ENCODE peak calls at places on chromosome 2, in seven cellular contexts. M is keratinocyte, D is adrenal gland, A is Daoy, W is fibroblast of the conjunctiva, K is germinal center, B is HEK293T. S is an unnamed sample.

GRCh38 chr2:66665124-66665984 is 230.4 kb downstream of the MEIS1 start:
- DNase-seq in M (no peak), D (no peak), A (no peak), W (no peak), K (no peak), B (no peak), S (no peak)

GRCh38 chr2:170820647-170821630 is 4.3 kb downstream of the GAD1 start:
- DNase-seq in M (no peak), D (no peak), A (no peak), W (no peak), K (peak), B (no peak), S (no peak)

GRCh38 chr2:60884795-60885194 is 3.4 kb downstream of the REL start:
- DNase-seq in M (no peak), D (no peak), A (peak), W (no peak), K (no peak), B (no peak), S (no peak)

GRCh38 chr2:170818294-170819104 is 1.8 kb downstream of the GAD1 start:
- DNase-seq in M (no peak), D (no peak), A (peak), W (no peak), K (no peak), B (no peak), S (no peak)

GRCh38 chr2:127516031-127516430 is 10.3 kb downstream of the IWS1 start:
- DNase-seq in M (no peak), D (peak), A (peak), W (peak), K (no peak), B (no peak), S (no peak)

GRCh38 chr2:148614332-148615049 is 30.1 kb upstream of the EPC2 start:
- DNase-seq in M (peak), D (peak), A (peak), W (no peak), K (peak), B (no peak), S (peak)

GRCh38 chr2:230700447-230700846 is 12.2 kb upstream of the CAB39 start:
- DNase-seq in M (no peak), D (no peak), A (no peak), W (no peak), K (no peak), B (no peak), S (no peak)

GRCh38 chr2:158130832-158131473 is 29.3 kb downstream of the UPP2 start:
- DNase-seq in M (no peak), D (peak), A (no peak), W (no peak), K (no peak), B (no peak), S (no peak)

GRCh38 chr2:100744589-100744988 is 75.3 kb upstream of the NPAS2 start:
- DNase-seq in M (no peak), D (no peak), A (peak), W (no peak), K (no peak), B (no peak), S (no peak)

GRCh38 chr2:9347411-9347853 is 75.9 kb downstream of the ITGB1BP1 start:
- DNase-seq in M (no peak), D (peak), A (no peak), W (peak), K (no peak), B (no peak), S (no peak)

GRCh38 chr2:169397697-169398096 is 35.4 kb upstream of the LRP2 start:
- DNase-seq in M (no peak), D (no peak), A (peak), W (no peak), K (no peak), B (peak), S (no peak)

GRCh38 chr2:70716131-70716766 is 51.8 kb downstream of the ADD2 start:
- DNase-seq in M (no peak), D (no peak), A (no peak), W (no peak), K (no peak), B (no peak), S (no peak)

GRCh38 chr2:174593574-174594203 is 3.9 kb downstream of the WIPF1 start:
- DNase-seq in M (no peak), D (peak), A (peak), W (peak), K (peak), B (peak), S (no peak)

GRCh38 chr2:241563981-241564595 is 5.5 kb downstream of the BOK start:
- DNase-seq in M (no peak), D (no peak), A (no peak), W (no peak), K (no peak), B (no peak), S (no peak)

GRCh38 chr2:136238552-136239346 is 120.8 kb upstream of the CXCR4 start:
- DNase-seq in M (no peak), D (peak), A (peak), W (no peak), K (peak), B (no peak), S (peak)

GRCh38 chr2:148042219-148042618 is 21.3 kb downstream of the MBD5 start:
- DNase-seq in M (no peak), D (no peak), A (no peak), W (no peak), K (no peak), B (no peak), S (no peak)

GRCh38 chr2:183037281-183037659 is 987 bp downstream of the NCKAP1 start:
- DNase-seq in M (no peak), D (no peak), A (peak), W (no peak), K (no peak), B (no peak), S (no peak)

GRCh38 chr2:60882971-60883753 is 1.8 kb downstream of the REL start:
- DNase-seq in M (no peak), D (peak), A (peak), W (no peak), K (peak), B (no peak), S (no peak)

GRCh38 chr2:192070099-192070498 is 124.6 kb downstream of the TMEFF2 start:
- DNase-seq in M (no peak), D (no peak), A (no peak), W (no peak), K (no peak), B (no peak), S (no peak)

S was measured in epithelial cell of prostate.